ENCODE peak calls at places on chromosomes 13 and 19, in seven cellular contexts. O is ascending aorta, U is upper lobe of right lung, A is OCI-LY7, N is thoracic aorta, V is testis, J is HepG2. K is an unnamed sample.

GRCh38 chr19:13748169-13748884 is 16.0 kb upstream of the MRI1 start:
- DNase-seq in O (no peak), U (no peak), A (peak; percentile 21), N (no peak), V (no peak), J (no peak), K (peak; percentile 24)

GRCh38 chr19:53076984-53077383 is 26.2 kb downstream of the ZNF160 start:
- DNase-seq in O (no peak), U (no peak), A (peak; percentile 25), N (no peak), V (peak; percentile 78), J (peak; percentile 14), K (no peak)

GRCh38 chr19:49437231-49437630 is 4.1 kb downstream of the SLC17A7 start:
- DNase-seq in O (no peak), U (no peak), A (no peak), N (no peak), V (no peak), J (no peak), K (no peak)

GRCh38 chr13:45821861-45822260 is 29.7 kb downstream of the SIAH3 start:
- DNase-seq in O (no peak), U (no peak), A (no peak), N (no peak), V (no peak), J (no peak), K (no peak)

GRCh38 chr13:98173431-98173921 is 3.6 kb downstream of the RNF113B start:
- DNase-seq in O (no peak), U (no peak), A (no peak), N (no peak), V (no peak), J (peak; percentile 95), K (peak; percentile 57)

GRCh38 chr13:77022341-77022740 is 4.6 kb downstream of the FBXL3 start:
- DNase-seq in O (no peak), U (no peak), A (no peak), N (no peak), V (no peak), J (no peak), K (no peak)

GRCh38 chr13:95378603-95379002 is 77.4 kb upstream of the ABCC4 start:
- DNase-seq in O (no peak), U (no peak), A (no peak), N (no peak), V (no peak), J (no peak), K (no peak)

GRCh38 chr13:99339736-99340392 is 32.7 kb upstream of the GPR183 start:
- DNase-seq in O (no peak), U (no peak), A (no peak), N (no peak), V (no peak), J (no peak), K (no peak)

GRCh38 chr19:48095637-48096175 is 14.9 kb downstream of the PLA2G4C start:
- DNase-seq in O (no peak), U (no peak), A (no peak), N (no peak), V (no peak), J (no peak), K (no peak)

GRCh38 chr19:8484331-8484894 is 18.0 kb downstream of the PRAM1 start:
- DNase-seq in O (peak; percentile 26), U (peak; percentile 78), A (no peak), N (no peak), V (peak; percentile 48), J (no peak), K (no peak)

GRCh38 chr13:44906758-44907157 is 82.5 kb downstream of the NUFIP1 start:
- DNase-seq in O (no peak), U (no peak), A (no peak), N (no peak), V (peak; percentile 67), J (no peak), K (no peak)

GRCh38 chr13:43354147-43354945 is 331.0 kb downstream of the DNAJC15 start:
- DNase-seq in O (no peak), U (no peak), A (no peak), N (no peak), V (no peak), J (no peak), K (no peak)

GRCh38 chr19:31054430-31054829 is 294.8 kb downstream of the TSHZ3 start:
- DNase-seq in O (no peak), U (no peak), A (peak; percentile 21), N (no peak), V (peak; percentile 26), J (no peak), K (peak; percentile 43)

GRCh38 chr19:2391118-2391725 is 31.2 kb downstream of the TMPRSS9 start:
- DNase-seq in O (no peak), U (no peak), A (peak; percentile 86), N (no peak), V (peak; percentile 43), J (peak; percentile 72), K (peak; percentile 51)

GRCh38 chr13:77028202-77028601 is 1.2 kb upstream of the FBXL3 start:
- DNase-seq in O (no peak), U (no peak), A (no peak), N (no peak), V (peak; percentile 71), J (no peak), K (peak; percentile 9)

GRCh38 chr13:113545931-113546516 is 38.5 kb upstream of the TFDP1 start:
- DNase-seq in O (no peak), U (peak; percentile 63), A (no peak), N (no peak), V (no peak), J (no peak), K (no peak)

GRCh38 chr13:39037880-39038568 is at the start of the genes NHLRC3 and PROSER1:
- DNase-seq in O (peak; percentile 76), U (peak; percentile 95), A (peak; percentile 97), N (peak; percentile 87), V (peak; percentile 98), J (peak; percentile 84), K (peak; percentile 91)

GRCh38 chr19:21626091-21626490 is 120.7 kb downstream of the ZNF429 start:
- DNase-seq in O (no peak), U (no peak), A (no peak), N (no peak), V (no peak), J (no peak), K (no peak)

GRCh38 chr19:31515931-31516330 is 166.7 kb upstream of the TSHZ3 start:
- DNase-seq in O (no peak), U (no peak), A (no peak), N (no peak), V (no peak), J (no peak), K (no peak)

GRCh38 chr13:39536906-39537305 is 66.1 kb downstream of the LHFPL6 start:
- DNase-seq in O (no peak), U (no peak), A (no peak), N (no peak), V (no peak), J (no peak), K (no peak)

GRCh38 chr13:97429681-97430081 is 4.3 kb upstream of the RAP2A start:
- DNase-seq in O (no peak), U (no peak), A (no peak), N (no peak), V (no peak), J (no peak), K (no peak)

GRCh38 chr19:45469835-45470146 is 2.0 kb downstream of the FOSB start:
- DNase-seq in O (no peak), U (no peak), A (peak; percentile 95), N (peak; percentile 80), V (peak; percentile 96), J (peak; percentile 85), K (no peak)

DNA sequence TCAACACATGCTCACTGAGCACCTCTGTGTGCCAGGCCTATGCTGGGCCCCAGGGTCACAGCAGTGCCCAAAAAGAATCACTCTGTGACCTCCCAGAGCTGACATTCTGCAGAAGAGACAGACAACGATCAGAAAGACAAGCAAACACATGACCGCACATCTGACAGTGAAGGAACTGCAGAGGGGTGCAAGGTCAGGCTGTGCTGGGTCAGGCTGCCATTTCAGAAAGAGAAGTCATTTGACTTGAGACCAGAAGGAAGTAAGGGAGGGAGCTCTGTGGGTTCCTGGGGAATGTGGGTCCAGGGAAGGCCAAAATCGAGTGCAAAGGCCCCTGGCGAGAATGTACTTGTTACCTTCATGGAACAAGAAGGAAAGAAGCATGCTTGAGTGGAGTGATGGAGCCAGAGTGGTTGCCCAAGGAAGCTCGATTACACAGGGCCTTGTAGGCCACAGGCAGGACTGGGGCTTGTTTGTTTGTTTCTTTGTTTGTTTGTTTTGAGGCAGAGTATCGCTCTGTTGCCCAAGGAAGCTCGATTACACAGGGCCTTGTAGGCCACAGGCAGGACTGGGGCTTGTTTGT is 11.4 kb upstream of the CD22 start:
- DNase-seq in O (no peak), U (no peak), A (no peak), N (no peak), V (no peak), J (peak; percentile 39), K (no peak)
- H3K4me1 ChIP-seq in O (no peaks in the 10 kb centered on the region), U (peaks cover 13% of the 10 kb centered on the region), A (peaks cover 88% of the 10 kb centered on the region), N (no peaks in the 10 kb centered on the region), V (peaks cover 4% of the 10 kb centered on the region), J (peaks cover 69% of the 10 kb centered on the region), K (peaks cover 21% of the 10 kb centered on the region)

DNA sequence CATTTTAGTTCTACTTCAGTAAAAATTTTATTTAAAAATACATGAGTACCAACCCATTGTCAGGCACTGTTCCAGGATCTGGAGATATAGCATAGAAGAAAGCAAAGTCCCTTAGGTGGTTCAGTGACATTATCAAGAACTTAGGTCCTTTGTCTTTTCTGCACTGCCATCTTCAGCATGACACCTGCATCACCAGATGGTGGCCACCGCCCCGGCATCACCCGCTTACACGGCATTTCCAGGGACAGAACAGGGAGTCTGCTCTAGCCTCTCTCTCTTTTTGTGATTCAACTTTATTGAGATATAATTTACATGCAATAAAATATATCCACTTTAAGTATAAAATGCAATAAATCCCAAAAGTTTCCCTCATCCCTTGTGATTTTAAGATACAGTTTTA is 23.5 kb downstream of the DYRK1B start:
- DNase-seq in O (no peak), U (no peak), A (no peak), N (no peak), V (no peak), J (no peak), K (no peak)
- TF ChIP-seq CTCF in O (no peak), U (no peak), A (peak; percentile 11), N (no peak), V (no peak), J (no peak), K (no peak)

GRCh38 chr19:38733241-38733492 is 11.1 kb downstream of the CAPN12 start:
- DNase-seq in O (no peak), U (no peak), A (no peak), N (no peak), V (no peak), J (no peak), K (no peak)
- H3K4me1 ChIP-seq in O (peaks cover 20% of the 10 kb centered on the region), U (peaks cover 33% of the 10 kb centered on the region), A (peaks cover 20% of the 10 kb centered on the region), N (peaks cover 18% of the 10 kb centered on the region), V (peaks cover 28% of the 10 kb centered on the region), J (peaks cover 38% of the 10 kb centered on the region), K (peaks cover 30% of the 10 kb centered on the region)

DNA sequence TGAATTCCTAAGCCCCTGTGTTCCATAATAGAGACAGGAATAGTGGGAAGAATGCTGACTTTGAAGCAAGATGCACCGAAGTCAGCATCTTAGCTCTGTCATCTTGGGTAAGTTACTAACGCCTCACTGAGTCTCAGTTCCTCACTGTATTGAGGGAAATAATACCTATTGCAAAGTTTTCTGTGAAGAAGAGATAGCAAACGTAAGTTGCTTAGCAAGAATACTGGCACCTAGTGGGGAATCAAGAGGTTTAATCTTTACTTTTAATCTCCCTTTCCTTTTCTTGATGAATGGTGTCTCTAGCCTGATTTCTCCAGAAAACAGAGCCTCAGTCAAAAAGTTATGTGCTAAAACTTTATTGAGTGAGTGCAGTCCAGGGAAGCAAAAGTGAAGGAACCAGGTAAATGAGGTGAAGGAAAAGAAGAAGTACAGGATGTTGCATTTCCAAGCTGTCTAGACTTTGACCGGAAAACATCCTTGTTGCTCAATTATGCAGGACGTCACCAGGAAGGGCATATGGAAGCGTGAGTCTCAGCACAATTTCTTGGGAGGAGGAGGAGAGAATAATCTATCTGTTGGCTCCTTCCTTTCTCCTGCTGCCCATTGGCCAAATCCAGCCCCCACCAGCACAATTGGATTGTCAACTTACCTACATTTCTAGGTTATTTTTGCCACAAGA is 210.0 kb downstream of the B3GLCT start:
- DNase-seq in O (no peak), U (no peak), A (peak; percentile 78), N (no peak), V (no peak), J (no peak), K (peak; percentile 3)
- TF ChIP-seq CTCF in O (no peak), U (no peak), A (peak; percentile 78), N (no peak), V (no peak), J (no peak), K (peak; percentile 43)

K was measured in mammary epithelial cell.